ENCODE peak calls at places on chromosomes 12 and 14, in six cellular contexts. P, K, L, Y, S and W are unnamed samples.

GRCh38 chr14:94355191-94355794 is 32.2 kb upstream of the SERPINA6 start:
- DNase-seq in Y (peak), K (peak), P (peak), S (peak), L (no peak), W (peak)

GRCh38 chr14:104694475-104694950 is 5.1 kb downstream of the INF2 start:
- DNase-seq in S (no peak), P (no peak), Y (no peak), K (peak), L (no peak), W (no peak)

GRCh38 chr12:104480012-104480411 is 23.3 kb downstream of the CHST11 start:
- DNase-seq in L (no peak), P (no peak), Y (no peak), K (no peak), S (no peak), W (no peak)

GRCh38 chr12:112906712-112907414 is at the start of gene OAS1:
- DNase-seq in S (peak), K (peak), Y (peak), P (peak), L (peak), W (peak)

GRCh38 chr12:21893924-21894323 is 47.3 kb downstream of the ABCC9 start:
- DNase-seq in L (no peak), Y (no peak), K (no peak), S (no peak), P (no peak), W (no peak)

GRCh38 chr12:124493809-124494750 is 73.3 kb downstream of the NCOR2 start:
- DNase-seq in Y (peak), L (peak), P (no peak), K (peak), S (no peak), W (no peak)

GRCh38 chr12:130988261-130989175 is 34.8 kb downstream of the ADGRD1 start:
- DNase-seq in Y (no peak), P (no peak), S (no peak), L (no peak), K (no peak), W (no peak)

GRCh38 chr14:61176686-61177085 is 104.5 kb downstream of the TMEM30B start:
- DNase-seq in S (no peak), K (no peak), P (no peak), L (no peak), Y (no peak), W (no peak)

GRCh38 chr14:32476532-32476931 is 147.4 kb downstream of the AKAP6 start:
- DNase-seq in K (no peak), L (no peak), Y (no peak), S (no peak), P (no peak), W (no peak)

GRCh38 chr12:6082613-6083012 is 41.9 kb downstream of the VWF start:
- DNase-seq in S (no peak), Y (no peak), P (no peak), L (no peak), K (peak), W (no peak)

GRCh38 chr12:32885831-32886230 is 10.7 kb downstream of the PKP2 start:
- DNase-seq in P (no peak), L (no peak), Y (no peak), K (no peak), S (no peak), W (no peak)